ENCODE peak calls at places on chromosomes 6 and 20, in four cellular contexts. One of them, this sample, is unnamed.

GRCh38 chr6:136774228-136775041 is 17.8 kb downstream of the MAP3K5 start:
- DNase-seq in K562: no peak
- DNase-seq in GM12878: no peak
- DNase-seq in HepG2: no peak
- DNase-seq in this sample: no peak

GRCh38 chr20:50636601-50637539 is 54.5 kb downstream of the RIPOR3 start:
- DNase-seq in HepG2: peak; percentile 40
- DNase-seq in K562: no peak
- DNase-seq in GM12878: no peak
- DNase-seq in this sample: no peak

GRCh38 chr6:80132942-80133517 is 26.6 kb downstream of the BCKDHB start:
- DNase-seq in HepG2: peak; percentile 27
- DNase-seq in GM12878: no peak
- DNase-seq in K562: peak; percentile 27
- DNase-seq in this sample: peak; percentile 60

GRCh38 chr6:62775427-62776022 is 435.7 kb upstream of the FKBP1C start:
- DNase-seq in GM12878: no peak
- DNase-seq in HepG2: peak; percentile 36
- DNase-seq in K562: no peak
- DNase-seq in this sample: no peak

GRCh38 chr6:162964703-162965140 is 236.9 kb downstream of the PACRG start:
- DNase-seq in K562: no peak
- DNase-seq in GM12878: no peak
- DNase-seq in HepG2: no peak
- DNase-seq in this sample: no peak

GRCh38 chr6:79384845-79385244 is 150.4 kb upstream of the HMGN3 start:
- DNase-seq in GM12878: no peak
- DNase-seq in HepG2: no peak
- DNase-seq in K562: no peak
- DNase-seq in this sample: peak; percentile 28

GRCh38 chr6:11354019-11354418 is 121.6 kb upstream of the NEDD9 start:
- DNase-seq in HepG2: no peak
- DNase-seq in GM12878: no peak
- DNase-seq in K562: no peak
- DNase-seq in this sample: no peak

GRCh38 chr6:68497927-68498326 is 137.2 kb upstream of the ADGRB3 start:
- DNase-seq in K562: no peak
- DNase-seq in GM12878: no peak
- DNase-seq in HepG2: no peak
- DNase-seq in this sample: no peak

GRCh38 chr20:58006346-58007316 is 221.8 kb downstream of the ANKRD60 start:
- DNase-seq in GM12878: no peak
- DNase-seq in HepG2: no peak
- DNase-seq in K562: no peak
- DNase-seq in this sample: no peak

GRCh38 chr20:13220857-13221297 is at the start of gene ISM1:
- DNase-seq in K562: no peak
- DNase-seq in GM12878: no peak
- DNase-seq in HepG2: no peak
- DNase-seq in this sample: peak; percentile 23

GRCh38 chr6:28060381-28060780 is 20.0 kb upstream of the ZNF165 start:
- DNase-seq in K562: no peak
- DNase-seq in HepG2: no peak
- DNase-seq in GM12878: no peak
- DNase-seq in this sample: no peak

GRCh38 chr6:69449887-69450286 is 346.9 kb downstream of the LMBRD1 start:
- DNase-seq in K562: no peak
- DNase-seq in GM12878: no peak
- DNase-seq in HepG2: no peak
- DNase-seq in this sample: no peak

GRCh38 chr20:49601153-49601924 is 33.4 kb upstream of the PTGIS start:
- DNase-seq in HepG2: no peak
- DNase-seq in GM12878: no peak
- DNase-seq in K562: no peak
- DNase-seq in this sample: no peak

GRCh38 chr6:156400487-156400886 is 376.7 kb upstream of the ARID1B start:
- DNase-seq in HepG2: no peak
- DNase-seq in GM12878: no peak
- DNase-seq in K562: no peak
- DNase-seq in this sample: no peak

GRCh38 chr6:148831064-148831463 is 84.2 kb downstream of the UST start:
- DNase-seq in HepG2: no peak
- DNase-seq in GM12878: no peak
- DNase-seq in K562: no peak
- DNase-seq in this sample: no peak

GRCh38 chr6:111033628-111034289 is 51.9 kb downstream of the RPF2 start:
- DNase-seq in HepG2: no peak
- DNase-seq in GM12878: no peak
- DNase-seq in K562: no peak
- DNase-seq in this sample: no peak

GRCh38 chr20:38201356-38201755 is 36.3 kb upstream of the TGM2 start:
- DNase-seq in K562: no peak
- DNase-seq in GM12878: no peak
- DNase-seq in HepG2: no peak
- DNase-seq in this sample: no peak

GRCh38 chr20:7308163-7308562 is 540.7 kb downstream of the BMP2 start:
- DNase-seq in K562: no peak
- DNase-seq in HepG2: no peak
- DNase-seq in GM12878: no peak
- DNase-seq in this sample: no peak

GRCh38 chr20:36574278-36575065 is 1.1 kb downstream of the TGIF2 start:
- DNase-seq in HepG2: peak; percentile 73
- DNase-seq in K562: peak; percentile 71
- DNase-seq in GM12878: no peak
- DNase-seq in this sample: peak; percentile 47

GRCh38 chr6:3226422-3227362 is 761 bp downstream of the TUBB2B start:
- DNase-seq in GM12878: no peak
- DNase-seq in HepG2: no peak
- DNase-seq in K562: peak; percentile 64
- DNase-seq in this sample: peak; percentile 66

GRCh38 chr6:18742406-18742805 is 355.3 kb downstream of the RNF144B start:
- DNase-seq in HepG2: no peak
- DNase-seq in K562: no peak
- DNase-seq in GM12878: no peak
- DNase-seq in this sample: no peak

GRCh38 chr6:41588083-41588482 is 41.9 kb downstream of the FOXP4 start:
- DNase-seq in GM12878: no peak
- DNase-seq in HepG2: no peak
- DNase-seq in K562: no peak
- DNase-seq in this sample: no peak

GRCh38 chr6:129370268-129370916 is 339.6 kb downstream of the ARHGAP18 start:
- DNase-seq in K562: peak; percentile 9
- DNase-seq in GM12878: no peak
- DNase-seq in HepG2: peak; percentile 32
- DNase-seq in this sample: peak; percentile 31

GRCh38 chr6:10962673-10963072 is 75.8 kb downstream of the SYCP2L start:
- DNase-seq in GM12878: no peak
- DNase-seq in HepG2: no peak
- DNase-seq in K562: no peak
- DNase-seq in this sample: no peak

GRCh38 chr6:48110436-48111142 is 408 bp downstream of the PTCHD4 start:
- DNase-seq in K562: no peak
- DNase-seq in HepG2: no peak
- DNase-seq in GM12878: no peak
- DNase-seq in this sample: no peak

GRCh38 chr6:139888691-139889122 is 514.3 kb upstream of the CITED2 start:
- DNase-seq in K562: no peak
- DNase-seq in HepG2: no peak
- DNase-seq in GM12878: no peak
- DNase-seq in this sample: no peak
- TF ChIP-seq TARDBP in K562: no peak
- TF ChIP-seq TARDBP in HepG2: no peak
- TF ChIP-seq TARDBP in GM12878: no peak
- TF ChIP-seq TARDBP in this sample: no peak

GRCh38 chr6:40324206-40324605 is 263.0 kb downstream of the LRFN2 start:
- DNase-seq in HepG2: no peak
- DNase-seq in K562: no peak
- DNase-seq in GM12878: no peak
- DNase-seq in this sample: no peak

GRCh38 chr6:40325791-40326190 is 261.4 kb downstream of the LRFN2 start:
- DNase-seq in GM12878: no peak
- DNase-seq in K562: peak; percentile 41
- DNase-seq in HepG2: no peak
- DNase-seq in this sample: no peak

GRCh38 chr6:40322336-40322735 is 264.8 kb downstream of the LRFN2 start:
- DNase-seq in GM12878: no peak
- DNase-seq in HepG2: no peak
- DNase-seq in K562: no peak
- DNase-seq in this sample: no peak

GRCh38 chr6:40326689-40327404 is 260.3 kb downstream of the LRFN2 start:
- DNase-seq in GM12878: no peak
- DNase-seq in K562: no peak
- DNase-seq in HepG2: no peak
- DNase-seq in this sample: no peak

DNA sequence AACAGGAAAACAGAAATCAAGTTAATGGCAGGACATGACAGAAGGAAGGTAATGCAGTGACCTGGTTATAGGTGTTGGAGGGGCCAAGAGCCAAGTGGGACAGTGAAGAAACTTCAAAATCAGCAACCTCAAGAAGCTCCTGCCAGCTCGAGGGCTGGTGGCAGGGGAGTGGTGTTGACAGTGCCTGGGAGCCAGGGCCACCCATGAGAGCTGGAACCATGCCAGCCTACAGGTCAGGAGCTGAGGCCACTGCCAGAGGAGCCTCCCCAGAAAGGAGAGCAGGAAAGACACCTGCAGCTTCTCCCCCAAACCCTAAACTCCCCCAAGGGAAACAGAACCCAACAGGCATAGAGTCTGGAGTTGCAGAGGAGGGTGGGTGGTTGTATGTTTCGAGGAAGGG is 262.1 kb downstream of the LRFN2 start:
- DNase-seq in HepG2: no peak
- DNase-seq in K562: no peak
- DNase-seq in GM12878: no peak
- DNase-seq in this sample: no peak
- TF ChIP-seq FOXK2 in HepG2: no peak
- TF ChIP-seq FOXK2 in K562: no peak
- TF ChIP-seq FOXK2 in GM12878: no peak
- TF ChIP-seq FOXK2 in this sample: no peak

DNA sequence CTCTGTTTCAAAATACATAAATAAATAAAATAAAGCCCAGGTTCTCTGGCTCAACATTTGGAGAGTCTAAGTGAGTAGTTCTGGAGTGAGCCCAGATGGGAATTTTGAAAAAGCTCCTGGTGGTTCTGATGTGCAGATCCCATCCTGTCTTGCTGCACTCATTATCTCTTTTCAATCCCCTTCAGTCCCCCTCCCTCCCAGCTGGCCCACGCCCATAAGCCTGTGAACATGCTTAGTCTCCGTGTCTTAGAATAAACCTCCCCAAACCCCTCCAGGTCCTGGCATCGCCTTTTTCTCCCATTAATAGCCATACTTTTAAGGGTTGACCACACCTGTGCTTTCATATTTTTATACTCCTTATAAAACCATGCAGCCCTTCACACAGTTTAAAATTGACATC is 19.4 kb upstream of the TULP1 start:
- DNase-seq in GM12878: no peak
- DNase-seq in K562: no peak
- DNase-seq in HepG2: no peak
- DNase-seq in this sample: no peak
- TF ChIP-seq TARDBP in GM12878: no peak
- TF ChIP-seq TARDBP in K562: no peak
- TF ChIP-seq TARDBP in HepG2: no peak
- TF ChIP-seq TARDBP in this sample: no peak

DNA sequence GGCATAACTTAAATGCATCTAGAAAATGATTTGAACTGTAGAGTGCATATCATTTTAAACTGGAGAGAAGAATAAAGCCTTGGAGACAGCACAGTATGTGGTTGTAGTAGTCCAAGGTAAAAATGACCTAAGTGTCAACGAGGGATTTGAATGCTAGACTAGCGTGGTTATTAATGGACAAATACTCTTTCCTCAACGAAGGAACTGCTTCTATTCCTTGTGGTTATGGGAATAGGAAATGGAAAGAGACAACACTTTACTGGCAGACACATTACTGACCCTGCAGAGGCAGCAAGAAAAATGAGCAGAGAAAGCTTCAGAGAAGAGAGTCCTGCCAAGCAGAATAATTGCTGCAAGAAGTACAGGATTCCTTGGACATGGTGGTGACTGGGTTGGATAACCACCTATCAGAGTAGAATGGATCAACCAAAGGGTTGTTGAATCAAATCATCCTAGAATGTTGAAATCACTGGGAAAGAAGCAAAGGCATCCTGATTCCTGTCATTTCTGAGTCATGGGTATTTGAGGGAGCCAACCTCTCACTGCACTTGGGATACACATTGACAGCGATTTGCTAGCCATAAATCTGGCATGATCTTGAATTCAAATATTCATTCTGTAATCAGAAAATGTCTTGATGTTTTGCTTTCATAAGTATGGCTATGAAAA is 258.1 kb upstream of the EPHA7 start:
- DNase-seq in GM12878: no peak
- DNase-seq in HepG2: no peak
- DNase-seq in K562: no peak
- DNase-seq in this sample: no peak
- TF ChIP-seq FOXK2 in GM12878: no peak
- TF ChIP-seq FOXK2 in HepG2: no peak
- TF ChIP-seq FOXK2 in K562: no peak
- TF ChIP-seq FOXK2 in this sample: no peak

GRCh38 chr20:20411841-20412240 is 43.9 kb downstream of the INSM1 start:
- DNase-seq in GM12878: no peak
- DNase-seq in K562: no peak
- DNase-seq in HepG2: no peak
- DNase-seq in this sample: no peak
- TF ChIP-seq TARDBP in GM12878: no peak
- TF ChIP-seq TARDBP in K562: no peak
- TF ChIP-seq TARDBP in HepG2: no peak
- TF ChIP-seq TARDBP in this sample: no peak

GRCh38 chr20:17680836-17681740 is 954 bp downstream of the RRBP1 start:
- DNase-seq in K562: peak; percentile 81
- DNase-seq in GM12878: no peak
- DNase-seq in HepG2: peak; percentile 58
- DNase-seq in this sample: peak; percentile 83
- TF ChIP-seq FOXK2 in K562: no peak
- TF ChIP-seq FOXK2 in GM12878: no peak
- TF ChIP-seq FOXK2 in HepG2: no peak
- TF ChIP-seq FOXK2 in this sample: no peak

This sample was measured in HEK293T.